ENCODE peak calls at places on chromosomes 13 and 19, in six cellular contexts. One of them, this sample, is unnamed.

GRCh38 chr19:47699360-47699917 is 13.8 kb upstream of the EHD2 start:
- DNase-seq in left ventricle myocardium inferior: no peak
- DNase-seq in stomach: peak; percentile 59
- DNase-seq in heart right ventricle: no peak
- DNase-seq in GM06990: peak; percentile 45
- DNase-seq in thoracic aorta: no peak
- DNase-seq in this sample: peak; percentile 66

GRCh38 chr13:52067237-52067636 is 42.7 kb downstream of the UTP14C start:
- DNase-seq in left ventricle myocardium inferior: no peak
- DNase-seq in GM06990: no peak
- DNase-seq in stomach: no peak
- DNase-seq in heart right ventricle: no peak
- DNase-seq in thoracic aorta: no peak
- DNase-seq in this sample: no peak

GRCh38 chr13:51760592-51760991 is 43.4 kb downstream of the DHRS12 start:
- DNase-seq in GM06990: no peak
- DNase-seq in heart right ventricle: no peak
- DNase-seq in thoracic aorta: no peak
- DNase-seq in stomach: no peak
- DNase-seq in left ventricle myocardium inferior: no peak
- DNase-seq in this sample: no peak

GRCh38 chr13:113926301-113926761 is 47.5 kb downstream of the C13orf46 start:
- DNase-seq in left ventricle myocardium inferior: peak; percentile 15
- DNase-seq in GM06990: no peak
- DNase-seq in stomach: peak; percentile 23
- DNase-seq in thoracic aorta: no peak
- DNase-seq in heart right ventricle: no peak
- DNase-seq in this sample: no peak

GRCh38 chr19:961866-962620 is 22.1 kb upstream of the WDR18 start:
- DNase-seq in GM06990: no peak
- DNase-seq in stomach: no peak
- DNase-seq in left ventricle myocardium inferior: no peak
- DNase-seq in heart right ventricle: no peak
- DNase-seq in thoracic aorta: no peak
- DNase-seq in this sample: no peak

GRCh38 chr19:51480590-51480989 is 2.3 kb downstream of the CEACAM18 start:
- DNase-seq in heart right ventricle: no peak
- DNase-seq in left ventricle myocardium inferior: no peak
- DNase-seq in stomach: no peak
- DNase-seq in GM06990: no peak
- DNase-seq in thoracic aorta: no peak
- DNase-seq in this sample: no peak

GRCh38 chr19:23817519-23817918 is 58.8 kb upstream of the ZNF681 start:
- DNase-seq in GM06990: no peak
- DNase-seq in left ventricle myocardium inferior: no peak
- DNase-seq in heart right ventricle: no peak
- DNase-seq in stomach: peak; percentile 31
- DNase-seq in thoracic aorta: no peak
- DNase-seq in this sample: no peak

GRCh38 chr19:15812059-15812722 is 3.3 kb downstream of the OR10H1 start:
- DNase-seq in stomach: peak; percentile 40
- DNase-seq in left ventricle myocardium inferior: no peak
- DNase-seq in GM06990: no peak
- DNase-seq in thoracic aorta: no peak
- DNase-seq in heart right ventricle: no peak
- DNase-seq in this sample: no peak

GRCh38 chr13:31943591-31943990 is 88.0 kb upstream of the FRY start:
- DNase-seq in heart right ventricle: no peak
- DNase-seq in GM06990: no peak
- DNase-seq in thoracic aorta: no peak
- DNase-seq in left ventricle myocardium inferior: no peak
- DNase-seq in stomach: no peak
- DNase-seq in this sample: no peak

GRCh38 chr13:111961236-111961635 is 105.7 kb upstream of the SOX1 start:
- DNase-seq in thoracic aorta: no peak
- DNase-seq in stomach: no peak
- DNase-seq in GM06990: no peak
- DNase-seq in heart right ventricle: no peak
- DNase-seq in left ventricle myocardium inferior: no peak
- DNase-seq in this sample: no peak

GRCh38 chr13:75405976-75406703 is 75.8 kb downstream of the TBC1D4 start:
- DNase-seq in left ventricle myocardium inferior: no peak
- DNase-seq in stomach: no peak
- DNase-seq in GM06990: no peak
- DNase-seq in thoracic aorta: no peak
- DNase-seq in heart right ventricle: no peak
- DNase-seq in this sample: no peak

GRCh38 chr19:29530549-29531457 is 5.0 kb downstream of the VSTM2B start:
- DNase-seq in stomach: no peak
- DNase-seq in left ventricle myocardium inferior: no peak
- DNase-seq in thoracic aorta: no peak
- DNase-seq in GM06990: no peak
- DNase-seq in heart right ventricle: no peak
- DNase-seq in this sample: no peak

GRCh38 chr19:29533578-29534544 is 8.1 kb downstream of the VSTM2B start:
- DNase-seq in thoracic aorta: no peak
- DNase-seq in GM06990: no peak
- DNase-seq in heart right ventricle: no peak
- DNase-seq in left ventricle myocardium inferior: no peak
- DNase-seq in stomach: peak; percentile 8
- DNase-seq in this sample: no peak

GRCh38 chr19:29531458-29532025 is 5.7 kb downstream of the VSTM2B start:
- DNase-seq in GM06990: no peak
- DNase-seq in stomach: no peak
- DNase-seq in heart right ventricle: no peak
- DNase-seq in thoracic aorta: no peak
- DNase-seq in left ventricle myocardium inferior: no peak
- DNase-seq in this sample: peak; percentile 21

GRCh38 chr19:29532956-29533355 is 7.2 kb downstream of the VSTM2B start:
- DNase-seq in GM06990: no peak
- DNase-seq in heart right ventricle: no peak
- DNase-seq in stomach: peak; percentile 14
- DNase-seq in thoracic aorta: no peak
- DNase-seq in left ventricle myocardium inferior: no peak
- DNase-seq in this sample: no peak

GRCh38 chr19:29532097-29532496 is 6.3 kb downstream of the VSTM2B start:
- DNase-seq in GM06990: no peak
- DNase-seq in heart right ventricle: no peak
- DNase-seq in stomach: peak; percentile 0
- DNase-seq in thoracic aorta: no peak
- DNase-seq in left ventricle myocardium inferior: no peak
- DNase-seq in this sample: no peak
- H3K27me3 ChIP-seq in GM06990: no peaks in the 10 kb centered on the region
- H3K27me3 ChIP-seq in heart right ventricle: peaks cover 90% of the 10 kb centered on the region
- H3K27me3 ChIP-seq in stomach: peaks cover 88% of the 10 kb centered on the region
- H3K27me3 ChIP-seq in thoracic aorta: no peaks in the 10 kb centered on the region
- H3K27me3 ChIP-seq in left ventricle myocardium inferior: peaks cover 96% of the 10 kb centered on the region
- H3K27me3 ChIP-seq in this sample: peaks cover 58% of the 10 kb centered on the region

DNA sequence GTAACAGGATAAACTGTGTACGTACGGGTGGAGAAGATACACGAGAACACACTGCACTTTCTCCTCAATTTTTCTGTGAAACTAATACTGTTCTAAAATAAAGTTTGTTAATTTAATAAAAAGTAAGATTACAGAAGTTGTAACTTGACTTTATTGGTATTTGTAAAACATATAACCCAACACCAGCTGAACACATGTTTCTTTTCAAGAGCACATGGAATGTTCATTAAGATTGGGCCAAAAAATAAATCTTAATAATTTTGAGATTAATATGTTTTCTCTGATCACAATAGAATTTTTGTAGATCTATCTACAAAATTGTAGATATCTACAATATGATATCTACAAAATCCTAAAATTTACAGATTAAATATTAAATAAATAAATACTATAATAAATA is 55.1 kb upstream of the ZNF599 start:
- DNase-seq in left ventricle myocardium inferior: no peak
- DNase-seq in stomach: no peak
- DNase-seq in heart right ventricle: no peak
- DNase-seq in GM06990: no peak
- DNase-seq in thoracic aorta: no peak
- DNase-seq in this sample: no peak
- H3K27me3 ChIP-seq in left ventricle myocardium inferior: no peaks in the 10 kb centered on the region
- H3K27me3 ChIP-seq in stomach: no peaks in the 10 kb centered on the region
- H3K27me3 ChIP-seq in heart right ventricle: no peaks in the 10 kb centered on the region
- H3K27me3 ChIP-seq in GM06990: no peaks in the 10 kb centered on the region
- H3K27me3 ChIP-seq in thoracic aorta: no peaks in the 10 kb centered on the region
- H3K27me3 ChIP-seq in this sample: no peaks in the 10 kb centered on the region

GRCh38 chr13:94854688-94855087 is 142.3 kb upstream of the SOX21 start:
- DNase-seq in stomach: no peak
- DNase-seq in heart right ventricle: no peak
- DNase-seq in thoracic aorta: no peak
- DNase-seq in GM06990: no peak
- DNase-seq in left ventricle myocardium inferior: no peak
- DNase-seq in this sample: no peak

GRCh38 chr13:94860981-94861407 is 148.6 kb upstream of the SOX21 start:
- DNase-seq in heart right ventricle: no peak
- DNase-seq in GM06990: no peak
- DNase-seq in thoracic aorta: no peak
- DNase-seq in left ventricle myocardium inferior: no peak
- DNase-seq in stomach: no peak
- DNase-seq in this sample: no peak

GRCh38 chr13:94859812-94860210 is 147.5 kb upstream of the SOX21 start:
- DNase-seq in stomach: no peak
- DNase-seq in heart right ventricle: no peak
- DNase-seq in GM06990: no peak
- DNase-seq in thoracic aorta: no peak
- DNase-seq in left ventricle myocardium inferior: no peak
- DNase-seq in this sample: no peak

DNA sequence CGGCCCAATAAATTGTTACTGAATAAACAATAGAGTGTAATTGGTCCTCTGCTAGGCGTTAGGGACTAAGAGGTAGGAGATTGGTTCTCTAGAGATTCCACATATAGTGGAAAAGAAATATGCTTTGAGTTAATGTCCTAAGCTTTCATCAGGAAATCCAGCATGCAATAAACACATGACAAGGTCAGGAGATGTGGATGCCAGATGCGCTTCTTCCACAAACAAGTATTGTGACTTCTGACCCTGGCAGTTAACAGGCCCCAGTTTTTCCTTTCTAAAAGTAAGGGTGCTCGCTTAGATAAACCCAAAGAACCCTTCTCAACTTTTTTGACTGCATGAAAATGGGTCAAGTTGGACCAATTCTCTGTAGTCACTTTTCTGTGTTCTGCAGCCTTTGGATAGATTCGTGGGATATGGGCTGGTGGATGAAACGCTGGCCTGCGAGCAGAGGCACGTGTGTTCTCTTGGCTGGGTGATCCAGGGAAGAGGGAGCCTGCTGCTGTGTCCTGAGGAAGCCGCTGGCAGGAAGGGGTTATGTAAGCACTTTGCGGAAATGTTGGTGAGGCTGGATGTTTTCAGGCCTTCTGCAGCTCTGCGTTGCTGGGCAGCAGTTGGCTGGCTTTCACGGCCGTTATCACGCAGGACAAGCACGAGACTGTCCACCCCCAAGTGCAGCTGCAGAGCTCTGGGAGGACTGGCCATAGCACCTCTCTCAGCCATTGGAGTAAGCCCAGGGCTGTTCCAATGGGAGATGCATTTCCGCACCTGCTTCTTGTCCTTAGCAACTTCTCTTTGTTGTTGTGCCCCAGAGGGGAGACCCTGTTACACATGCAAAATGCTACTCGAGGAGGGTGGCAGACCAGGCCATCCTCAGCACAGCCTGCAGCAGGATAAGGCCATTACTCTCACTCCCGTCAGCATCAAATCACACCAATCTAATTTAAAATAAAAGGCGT is 146.8 kb upstream of the SOX21 start:
- DNase-seq in thoracic aorta: no peak
- DNase-seq in stomach: peak; percentile 35
- DNase-seq in GM06990: no peak
- DNase-seq in left ventricle myocardium inferior: peak; percentile 67
- DNase-seq in heart right ventricle: peak; percentile 66
- DNase-seq in this sample: peak; percentile 86
- H3K27me3 ChIP-seq in thoracic aorta: no peaks in the 10 kb centered on the region
- H3K27me3 ChIP-seq in stomach: peaks cover 8% of the 10 kb centered on the region
- H3K27me3 ChIP-seq in GM06990: no peaks in the 10 kb centered on the region
- H3K27me3 ChIP-seq in left ventricle myocardium inferior: peaks cover 8% of the 10 kb centered on the region
- H3K27me3 ChIP-seq in heart right ventricle: no peaks in the 10 kb centered on the region
- H3K27me3 ChIP-seq in this sample: no peaks in the 10 kb centered on the region

GRCh38 chr19:8643860-8644653 is 13.6 kb downstream of the NFILZ start:
- DNase-seq in GM06990: no peak
- DNase-seq in left ventricle myocardium inferior: no peak
- DNase-seq in stomach: no peak
- DNase-seq in heart right ventricle: no peak
- DNase-seq in thoracic aorta: no peak
- DNase-seq in this sample: no peak
- H3K27me3 ChIP-seq in GM06990: no peaks in the 10 kb centered on the region
- H3K27me3 ChIP-seq in left ventricle myocardium inferior: peaks cover 61% of the 10 kb centered on the region
- H3K27me3 ChIP-seq in stomach: peaks cover 41% of the 10 kb centered on the region
- H3K27me3 ChIP-seq in heart right ventricle: peaks cover 15% of the 10 kb centered on the region
- H3K27me3 ChIP-seq in thoracic aorta: no peaks in the 10 kb centered on the region
- H3K27me3 ChIP-seq in this sample: no peaks in the 10 kb centered on the region

GRCh38 chr19:7912697-7913564 is 1.7 kb upstream of the TGFBR3L start:
- DNase-seq in left ventricle myocardium inferior: no peak
- DNase-seq in stomach: no peak
- DNase-seq in thoracic aorta: no peak
- DNase-seq in GM06990: no peak
- DNase-seq in heart right ventricle: no peak
- DNase-seq in this sample: no peak

GRCh38 chr19:7913652-7914051 is 978 bp upstream of the TGFBR3L start:
- DNase-seq in GM06990: no peak
- DNase-seq in left ventricle myocardium inferior: no peak
- DNase-seq in thoracic aorta: no peak
- DNase-seq in stomach: no peak
- DNase-seq in heart right ventricle: no peak
- DNase-seq in this sample: no peak

GRCh38 chr19:7914598-7915045 is at the start of gene TGFBR3L:
- DNase-seq in left ventricle myocardium inferior: no peak
- DNase-seq in heart right ventricle: no peak
- DNase-seq in thoracic aorta: no peak
- DNase-seq in stomach: no peak
- DNase-seq in GM06990: peak; percentile 18
- DNase-seq in this sample: no peak

GRCh38 chr19:7915250-7916136 is 863 bp downstream of the TGFBR3L start:
- DNase-seq in stomach: no peak
- DNase-seq in thoracic aorta: no peak
- DNase-seq in GM06990: no peak
- DNase-seq in left ventricle myocardium inferior: no peak
- DNase-seq in heart right ventricle: no peak
- DNase-seq in this sample: no peak

DNA sequence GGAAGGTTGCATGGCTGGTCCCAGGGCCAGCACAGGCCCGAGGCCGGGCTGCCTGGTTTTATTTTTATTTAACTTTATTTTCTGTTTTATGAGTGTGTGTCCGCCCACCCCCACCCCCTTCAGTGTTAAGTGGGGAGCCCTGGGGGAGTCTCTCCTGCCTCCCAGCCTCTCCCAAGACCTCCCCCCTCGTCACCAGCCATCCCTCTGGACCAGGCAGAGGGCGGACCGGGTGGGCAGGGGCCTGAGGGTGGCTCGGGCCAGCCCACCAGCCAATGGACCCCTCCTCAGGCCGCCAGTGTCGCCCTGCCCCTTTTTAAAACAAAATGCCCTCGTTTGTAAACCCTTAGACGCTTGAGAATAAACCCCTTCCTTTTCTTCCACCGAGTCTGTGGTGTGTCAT is 531 bp upstream of the TGFBR3L start:
- DNase-seq in heart right ventricle: no peak
- DNase-seq in stomach: no peak
- DNase-seq in thoracic aorta: no peak
- DNase-seq in left ventricle myocardium inferior: no peak
- DNase-seq in GM06990: no peak
- DNase-seq in this sample: no peak
- H3K27me3 ChIP-seq in heart right ventricle: peaks cover 54% of the 10 kb centered on the region
- H3K27me3 ChIP-seq in stomach: peaks cover 75% of the 10 kb centered on the region
- H3K27me3 ChIP-seq in thoracic aorta: no peaks in the 10 kb centered on the region
- H3K27me3 ChIP-seq in left ventricle myocardium inferior: peaks cover 50% of the 10 kb centered on the region
- H3K27me3 ChIP-seq in GM06990: no peaks in the 10 kb centered on the region
- H3K27me3 ChIP-seq in this sample: peaks cover 44% of the 10 kb centered on the region

This sample was measured in heart left ventricle.